ENCODE peak calls at places on chromosomes 7 and 10, in nine cellular contexts. One of them, this sample, is unnamed.
A peak's percentile ranks its signal among the peaks of the same experiment; 100 is the strongest.

GRCh38 chr10:5518143-5518542 is 6.6 kb upstream of the CALML3 start:
- DNase-seq in stimulated activated CD4-positive, alpha-beta T cell treated with anti-CD3 and anti-CD28 coated beads, Interleukin-1b, Interleukin-23, amount 100 ng/mL, for 48 hours: no peak
- DNase-seq in naive thymus-derived CD4-positive, alpha-beta T cell: no peak
- DNase-seq in endothelial cell: no peak
- DNase-seq in germinal center: no peak
- DNase-seq in Peyer's patch: peak; percentile 30
- DNase-seq in T-helper 2 cell treated with Interferon-gamma antibody and Interleukin-4, amounts not matched to agents 5 μg/mL and 100 μg/mL, for 36 hours: no peak
- DNase-seq in GM20000: no peak
- DNase-seq in GM12865: no peak
- DNase-seq in this sample: peak; percentile 92

GRCh38 chr10:13518076-13518692 is 10.6 kb downstream of the BEND7 start:
- DNase-seq in stimulated activated CD4-positive, alpha-beta T cell treated with anti-CD3 and anti-CD28 coated beads, Interleukin-1b, Interleukin-23, amount 100 ng/mL, for 48 hours: no peak
- DNase-seq in naive thymus-derived CD4-positive, alpha-beta T cell: no peak
- DNase-seq in endothelial cell: peak; percentile 35
- DNase-seq in germinal center: no peak
- DNase-seq in Peyer's patch: no peak
- DNase-seq in T-helper 2 cell treated with Interferon-gamma antibody and Interleukin-4, amounts not matched to agents 5 μg/mL and 100 μg/mL, for 36 hours: no peak
- DNase-seq in GM20000: peak; percentile 52
- DNase-seq in GM12865: peak; percentile 50
- DNase-seq in this sample: no peak

GRCh38 chr7:94620703-94621118 is 35.2 kb downstream of the SGCE start:
- DNase-seq in stimulated activated CD4-positive, alpha-beta T cell treated with anti-CD3 and anti-CD28 coated beads, Interleukin-1b, Interleukin-23, amount 100 ng/mL, for 48 hours: peak; percentile 58
- DNase-seq in naive thymus-derived CD4-positive, alpha-beta T cell: no peak
- DNase-seq in endothelial cell: no peak
- DNase-seq in germinal center: peak; percentile 3
- DNase-seq in Peyer's patch: no peak
- DNase-seq in T-helper 2 cell treated with Interferon-gamma antibody and Interleukin-4, amounts not matched to agents 5 μg/mL and 100 μg/mL, for 36 hours: peak; percentile 72
- DNase-seq in GM20000: peak; percentile 52
- DNase-seq in GM12865: peak; percentile 92
- DNase-seq in this sample: no peak

GRCh38 chr7:121525155-121525819 is 129.2 kb upstream of the FAM3C start:
- DNase-seq in stimulated activated CD4-positive, alpha-beta T cell treated with anti-CD3 and anti-CD28 coated beads, Interleukin-1b, Interleukin-23, amount 100 ng/mL, for 48 hours: no peak
- DNase-seq in naive thymus-derived CD4-positive, alpha-beta T cell: no peak
- DNase-seq in endothelial cell: no peak
- DNase-seq in germinal center: no peak
- DNase-seq in Peyer's patch: no peak
- DNase-seq in T-helper 2 cell treated with Interferon-gamma antibody and Interleukin-4, amounts not matched to agents 5 μg/mL and 100 μg/mL, for 36 hours: no peak
- DNase-seq in GM20000: no peak
- DNase-seq in GM12865: no peak
- DNase-seq in this sample: no peak

GRCh38 chr7:46934198-46934825 is 647.6 kb downstream of the TNS3 start:
- DNase-seq in stimulated activated CD4-positive, alpha-beta T cell treated with anti-CD3 and anti-CD28 coated beads, Interleukin-1b, Interleukin-23, amount 100 ng/mL, for 48 hours: no peak
- DNase-seq in naive thymus-derived CD4-positive, alpha-beta T cell: no peak
- DNase-seq in endothelial cell: no peak
- DNase-seq in germinal center: no peak
- DNase-seq in Peyer's patch: no peak
- DNase-seq in T-helper 2 cell treated with Interferon-gamma antibody and Interleukin-4, amounts not matched to agents 5 μg/mL and 100 μg/mL, for 36 hours: no peak
- DNase-seq in GM20000: no peak
- DNase-seq in GM12865: no peak
- DNase-seq in this sample: no peak

GRCh38 chr10:97738616-97739015 is 1.7 kb downstream of the ZFYVE27 start:
- DNase-seq in stimulated activated CD4-positive, alpha-beta T cell treated with anti-CD3 and anti-CD28 coated beads, Interleukin-1b, Interleukin-23, amount 100 ng/mL, for 48 hours: no peak
- DNase-seq in naive thymus-derived CD4-positive, alpha-beta T cell: no peak
- DNase-seq in endothelial cell: no peak
- DNase-seq in germinal center: no peak
- DNase-seq in Peyer's patch: no peak
- DNase-seq in T-helper 2 cell treated with Interferon-gamma antibody and Interleukin-4, amounts not matched to agents 5 μg/mL and 100 μg/mL, for 36 hours: no peak
- DNase-seq in GM20000: no peak
- DNase-seq in GM12865: no peak
- DNase-seq in this sample: no peak

GRCh38 chr10:67487199-67487598 is 208.8 kb downstream of the CTNNA3 start:
- DNase-seq in stimulated activated CD4-positive, alpha-beta T cell treated with anti-CD3 and anti-CD28 coated beads, Interleukin-1b, Interleukin-23, amount 100 ng/mL, for 48 hours: no peak
- DNase-seq in naive thymus-derived CD4-positive, alpha-beta T cell: no peak
- DNase-seq in endothelial cell: no peak
- DNase-seq in germinal center: no peak
- DNase-seq in Peyer's patch: no peak
- DNase-seq in T-helper 2 cell treated with Interferon-gamma antibody and Interleukin-4, amounts not matched to agents 5 μg/mL and 100 μg/mL, for 36 hours: no peak
- DNase-seq in GM20000: no peak
- DNase-seq in GM12865: no peak
- DNase-seq in this sample: no peak

GRCh38 chr7:66957595-66958290 is 36.7 kb downstream of the TMEM248 start:
- DNase-seq in stimulated activated CD4-positive, alpha-beta T cell treated with anti-CD3 and anti-CD28 coated beads, Interleukin-1b, Interleukin-23, amount 100 ng/mL, for 48 hours: no peak
- DNase-seq in naive thymus-derived CD4-positive, alpha-beta T cell: no peak
- DNase-seq in endothelial cell: no peak
- DNase-seq in germinal center: no peak
- DNase-seq in Peyer's patch: no peak
- DNase-seq in T-helper 2 cell treated with Interferon-gamma antibody and Interleukin-4, amounts not matched to agents 5 μg/mL and 100 μg/mL, for 36 hours: no peak
- DNase-seq in GM20000: no peak
- DNase-seq in GM12865: no peak
- DNase-seq in this sample: no peak

GRCh38 chr7:130490287-130490686 is 1.6 kb upstream of the MEST start:
- DNase-seq in stimulated activated CD4-positive, alpha-beta T cell treated with anti-CD3 and anti-CD28 coated beads, Interleukin-1b, Interleukin-23, amount 100 ng/mL, for 48 hours: no peak
- DNase-seq in naive thymus-derived CD4-positive, alpha-beta T cell: no peak
- DNase-seq in endothelial cell: peak; percentile 27
- DNase-seq in germinal center: no peak
- DNase-seq in Peyer's patch: no peak
- DNase-seq in T-helper 2 cell treated with Interferon-gamma antibody and Interleukin-4, amounts not matched to agents 5 μg/mL and 100 μg/mL, for 36 hours: no peak
- DNase-seq in GM20000: no peak
- DNase-seq in GM12865: no peak
- DNase-seq in this sample: no peak

GRCh38 chr7:27961255-27961654 is 219.3 kb downstream of the JAZF1 start:
- DNase-seq in stimulated activated CD4-positive, alpha-beta T cell treated with anti-CD3 and anti-CD28 coated beads, Interleukin-1b, Interleukin-23, amount 100 ng/mL, for 48 hours: no peak
- DNase-seq in naive thymus-derived CD4-positive, alpha-beta T cell: no peak
- DNase-seq in endothelial cell: no peak
- DNase-seq in germinal center: no peak
- DNase-seq in Peyer's patch: no peak
- DNase-seq in T-helper 2 cell treated with Interferon-gamma antibody and Interleukin-4, amounts not matched to agents 5 μg/mL and 100 μg/mL, for 36 hours: no peak
- DNase-seq in GM20000: no peak
- DNase-seq in GM12865: no peak
- DNase-seq in this sample: no peak